ENCODE peak calls at places on chromosome 20, in four cellular contexts. O is anterior cingulate cortex; M is pancreas; D is CD8-positive, alpha-beta T cell. P is an unnamed sample.

GRCh38 chr20:35288325-35289060 is 3.7 kb downstream of the FAM83C start:
- DNase-seq in O (no peak), M (no peak), D (no peak), P (no peak)

GRCh38 chr20:54221996-54222890 is 14.4 kb downstream of the PFDN4 start:
- DNase-seq in O (no peak), M (peak; percentile 11), D (no peak), P (no peak)

GRCh38 chr20:53839423-53840176 is 230.8 kb downstream of the BCAS1 start:
- DNase-seq in O (no peak), M (peak; percentile 74), D (peak; percentile 58), P (no peak)

GRCh38 chr20:46145646-46146045 is 27.5 kb downstream of the CD40 start:
- DNase-seq in O (no peak), M (no peak), D (no peak), P (no peak)

GRCh38 chr20:33947709-33948295 is 45.9 kb upstream of the RALY start:
- DNase-seq in O (no peak), M (no peak), D (peak; percentile 1), P (no peak)

GRCh38 chr20:8667306-8667705 is 401.6 kb upstream of the PLCB4 start:
- DNase-seq in O (no peak), M (no peak), D (no peak), P (no peak)

GRCh38 chr20:49132995-49133451 is 55.1 kb downstream of the STAU1 start:
- DNase-seq in O (no peak), M (no peak), D (no peak), P (no peak)

GRCh38 chr20:35806075-35806474 is 34.3 kb downstream of the PHF20 start:
- DNase-seq in O (no peak), M (no peak), D (no peak), P (no peak)

GRCh38 chr20:63967330-63968135 is 2.2 kb downstream of the ZNF512B start:
- DNase-seq in O (no peak), M (no peak), D (no peak), P (no peak)

GRCh38 chr20:23419995-23420901 is 1.0 kb downstream of the NAPB start:
- DNase-seq in O (peak; percentile 8), M (peak; percentile 56), D (peak; percentile 11), P (no peak)

GRCh38 chr20:21396045-21396893 is 1.1 kb downstream of the NKX2-4 start:
- DNase-seq in O (no peak), M (no peak), D (no peak), P (no peak)

GRCh38 chr20:25044660-25045342 is 13.1 kb downstream of the ACSS1 start:
- DNase-seq in O (peak; percentile 42), M (peak; percentile 5), D (no peak), P (no peak)